ENCODE peak calls at places on chromosomes 16 and 17, in nine cellular contexts. L is stimulated activated CD4-positive, alpha-beta T cell treated with anti-CD3 and anti-CD28 coated beads, Interleukin-4, amount 100 ng/mL, for 1 hour; N is T-cell; P is ecto neural progenitor cell; B is EL; Q is caudate nucleus; V is A172; S is mesothelial cell of epicardium; G is NCI-H460. Z is an unnamed sample.

GRCh38 chr17:82767041-82767754 is 15.3 kb downstream of the TBCD start:
- DNase-seq in L (peak), N (peak), P (peak), B (peak), Q (peak), V (no peak), S (no peak), G (peak), Z (peak)

GRCh38 chr17:4127555-4127954 is 15.3 kb downstream of the ZZEF1 start:
- DNase-seq in L (no peak), N (no peak), P (no peak), B (no peak), Q (no peak), V (no peak), S (no peak), G (no peak), Z (no peak)

GRCh38 chr17:17434477-17434876 is 42.3 kb upstream of the MED9 start:
- DNase-seq in L (no peak), N (no peak), P (no peak), B (no peak), Q (no peak), V (no peak), S (no peak), G (no peak), Z (no peak)

GRCh38 chr16:49592507-49593422 is 219.2 kb downstream of the C16orf78 start:
- DNase-seq in L (peak), N (peak), P (peak), B (peak), Q (no peak), V (peak), S (peak), G (peak), Z (peak)

GRCh38 chr17:82653651-82654528 is 5.6 kb upstream of the WDR45B start:
- DNase-seq in L (no peak), N (no peak), P (peak), B (no peak), Q (no peak), V (no peak), S (no peak), G (no peak), Z (no peak)

GRCh38 chr17:67376509-67376891 is 581 bp upstream of the PITPNC1 start:
- DNase-seq in L (no peak), N (peak), P (no peak), B (peak), Q (no peak), V (no peak), S (no peak), G (no peak), Z (no peak)

GRCh38 chr16:84176192-84177053 is 10.4 kb downstream of the TAF1C start:
- DNase-seq in L (no peak), N (no peak), P (peak), B (no peak), Q (no peak), V (no peak), S (no peak), G (no peak), Z (no peak)

GRCh38 chr17:82215095-82215971 is 2.7 kb upstream of the CCDC57 start:
- DNase-seq in L (no peak), N (no peak), P (no peak), B (no peak), Q (no peak), V (no peak), S (no peak), G (no peak), Z (no peak)

GRCh38 chr16:85733839-85734170 is 17.1 kb downstream of the C16orf74 start:
- DNase-seq in L (no peak), N (no peak), P (peak), B (peak), Q (no peak), V (no peak), S (no peak), G (no peak), Z (peak)

GRCh38 chr16:20910781-20911321 is 10.3 kb downstream of the LYRM1 start:
- DNase-seq in L (no peak), N (no peak), P (no peak), B (peak), Q (no peak), V (peak), S (no peak), G (peak), Z (no peak)

GRCh38 chr16:13403326-13403725 is 501.9 kb downstream of the SHISA9 start:
- DNase-seq in L (no peak), N (no peak), P (no peak), B (no peak), Q (no peak), V (no peak), S (no peak), G (no peak), Z (no peak)